ENCODE peak calls at places on chromosomes 16 and 17, in eight cellular contexts. A is OCI-LY7, M is mammary epithelial cell, R is fibroblast of lung, P is osteoblast, S is PC-3, C is A549, T is GM12878. D is an unnamed sample.

GRCh38 chr16:49748322-49748721 is 107.6 kb downstream of the ZNF423 start:
- DNase-seq in T (no peak), A (no peak), S (no peak), R (peak; percentile 81), C (no peak), M (no peak), P (no peak), D (no peak)

GRCh38 chr17:40615295-40615988 is 32.2 kb downstream of the SMARCE1 start:
- DNase-seq in R (peak; percentile 35), T (peak; percentile 93), C (peak; percentile 91), S (peak; percentile 74), A (peak; percentile 73), M (peak; percentile 67), P (peak; percentile 76), D (peak; percentile 79)

GRCh38 chr17:787641-788221 is 5.6 kb downstream of the MRM3 start:
- DNase-seq in T (no peak), P (no peak), M (no peak), S (no peak), A (no peak), R (no peak), C (no peak), D (no peak)

GRCh38 chr16:81480856-81481821 is 36.5 kb downstream of the CMIP start:
- DNase-seq in P (peak; percentile 80), S (no peak), R (peak; percentile 45), A (peak; percentile 91), T (peak; percentile 97), M (no peak), C (no peak), D (no peak)

GRCh38 chr17:41523787-41524186 is 4.3 kb downstream of the KRT19 start:
- DNase-seq in A (no peak), C (no peak), P (no peak), S (no peak), T (no peak), M (no peak), R (no peak), D (no peak)

GRCh38 chr17:64741924-64742670 is 80.0 kb upstream of the SMURF2 start:
- DNase-seq in R (peak; percentile 72), A (no peak), T (no peak), S (no peak), C (no peak), M (no peak), P (no peak), D (no peak)

GRCh38 chr17:45823598-45823997 is 21.1 kb upstream of the SPPL2C start:
- DNase-seq in T (no peak), A (no peak), P (no peak), S (no peak), M (no peak), C (no peak), R (no peak), D (peak; percentile 63)

GRCh38 chr17:76869878-76870714 is 1.9 kb downstream of the MGAT5B start:
- DNase-seq in S (no peak), A (no peak), T (no peak), C (no peak), R (peak; percentile 8), P (peak; percentile 88), M (no peak), D (no peak)

GRCh38 chr16:68219708-68220378 is 16.1 kb downstream of the ESRP2 start:
- DNase-seq in T (no peak), A (no peak), S (no peak), M (no peak), C (no peak), R (no peak), P (peak; percentile 43), D (no peak)

DNA sequence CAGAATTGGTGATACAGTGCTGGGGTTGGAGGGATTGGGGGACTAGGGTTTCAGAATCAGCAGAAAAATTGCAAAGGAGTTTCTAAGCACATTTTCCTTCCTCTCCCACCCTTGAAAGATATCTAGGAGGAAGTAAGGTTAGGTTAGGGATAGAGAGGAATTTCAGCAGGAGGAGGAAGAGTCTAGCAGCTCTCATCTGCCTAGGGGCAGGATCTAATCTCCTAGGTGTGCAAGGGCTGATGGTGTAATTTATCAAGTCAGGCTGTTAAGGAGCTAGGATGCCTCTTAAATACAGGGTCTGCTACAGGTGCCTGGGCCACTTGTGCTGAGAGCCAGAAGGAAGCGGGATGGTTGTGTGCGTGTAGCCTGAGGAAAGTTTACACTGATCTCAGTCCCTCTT is 1.8 kb upstream of the HNF1B start:
- DNase-seq in R (no peak), T (no peak), A (no peak), S (no peak), M (no peak), P (no peak), C (no peak), D (no peak)
- H3K4me2 ChIP-seq in R (no peak overlapping the region), T (peak overlapping the region; percentile 23), A (no peak overlapping the region), S (no peak overlapping the region), M (no peak overlapping the region), P (no peak overlapping the region), C (peak overlapping the region; percentile 90), D (no peak overlapping the region)

GRCh38 chr17:57274162-57274561 is 17.8 kb downstream of the MSI2 start:
- DNase-seq in S (no peak), C (no peak), M (no peak), A (no peak), R (no peak), T (no peak), P (no peak), D (no peak)

GRCh38 chr17:57269598-57270255 is 13.4 kb downstream of the MSI2 start:
- DNase-seq in S (no peak), A (no peak), P (no peak), R (no peak), M (no peak), C (no peak), T (no peak), D (no peak)

GRCh38 chr17:57273471-57273870 is 17.1 kb downstream of the MSI2 start:
- DNase-seq in R (peak; percentile 23), P (no peak), A (no peak), S (no peak), C (no peak), M (no peak), T (no peak), D (no peak)

GRCh38 chr17:57270801-57271245 is 14.5 kb downstream of the MSI2 start:
- DNase-seq in A (no peak), P (no peak), C (no peak), M (no peak), S (no peak), T (no peak), R (no peak), D (no peak)

GRCh38 chr17:57271821-57272220 is 15.5 kb downstream of the MSI2 start:
- DNase-seq in T (no peak), M (no peak), P (no peak), A (no peak), R (no peak), S (no peak), C (no peak), D (no peak)
- H3K4me2 ChIP-seq in T (no peak overlapping the region), M (no peak overlapping the region), P (no peak overlapping the region), A (no peak overlapping the region), R (no peak overlapping the region), S (no peak overlapping the region), C (no peak overlapping the region), D (peak overlapping the region; percentile 32)

GRCh38 chr16:2497641-2498040 is 16.1 kb upstream of the ATP6V0C start:
- DNase-seq in T (no peak), A (no peak), S (no peak), R (no peak), C (no peak), P (no peak), M (no peak), D (no peak)

GRCh38 chr16:2499454-2499853 is 14.3 kb upstream of the ATP6V0C start:
- DNase-seq in T (no peak), M (no peak), C (no peak), R (no peak), A (no peak), P (peak; percentile 65), S (no peak), D (no peak)

GRCh38 chr16:2499890-2500633 is 13.7 kb upstream of the ATP6V0C start:
- DNase-seq in A (no peak), R (no peak), S (no peak), C (no peak), T (no peak), P (peak; percentile 58), M (no peak), D (no peak)

GRCh38 chr16:2498085-2498484 is 15.7 kb upstream of the ATP6V0C start:
- DNase-seq in C (no peak), M (no peak), P (no peak), S (no peak), A (no peak), T (no peak), R (no peak), D (no peak)

GRCh38 chr16:2498531-2499253 is 15.1 kb upstream of the ATP6V0C start:
- DNase-seq in C (no peak), M (no peak), S (no peak), P (peak; percentile 70), T (no peak), R (no peak), A (no peak), D (no peak)
- H3K4me2 ChIP-seq in C (no peak overlapping the region), M (no peak overlapping the region), S (no peak overlapping the region), P (no peak overlapping the region), T (no peak overlapping the region), R (no peak overlapping the region), A (no peak overlapping the region), D (no peak overlapping the region)

GRCh38 chr16:86343111-86343642 is 167.2 kb upstream of the FOXF1 start:
- DNase-seq in S (no peak), P (no peak), M (peak; percentile 21), C (no peak), T (no peak), A (no peak), R (peak; percentile 83), D (no peak)

GRCh38 chr16:86344586-86344871 is 165.8 kb upstream of the FOXF1 start:
- DNase-seq in S (no peak), M (no peak), T (no peak), R (no peak), P (no peak), C (no peak), A (no peak), D (no peak)

GRCh38 chr16:86344881-86345280 is 165.4 kb upstream of the FOXF1 start:
- DNase-seq in T (no peak), R (no peak), S (no peak), P (no peak), C (no peak), A (no peak), M (no peak), D (no peak)

GRCh38 chr16:86345521-86345920 is 164.8 kb upstream of the FOXF1 start:
- DNase-seq in S (no peak), M (no peak), R (no peak), A (no peak), T (no peak), P (no peak), C (no peak), D (no peak)

DNA sequence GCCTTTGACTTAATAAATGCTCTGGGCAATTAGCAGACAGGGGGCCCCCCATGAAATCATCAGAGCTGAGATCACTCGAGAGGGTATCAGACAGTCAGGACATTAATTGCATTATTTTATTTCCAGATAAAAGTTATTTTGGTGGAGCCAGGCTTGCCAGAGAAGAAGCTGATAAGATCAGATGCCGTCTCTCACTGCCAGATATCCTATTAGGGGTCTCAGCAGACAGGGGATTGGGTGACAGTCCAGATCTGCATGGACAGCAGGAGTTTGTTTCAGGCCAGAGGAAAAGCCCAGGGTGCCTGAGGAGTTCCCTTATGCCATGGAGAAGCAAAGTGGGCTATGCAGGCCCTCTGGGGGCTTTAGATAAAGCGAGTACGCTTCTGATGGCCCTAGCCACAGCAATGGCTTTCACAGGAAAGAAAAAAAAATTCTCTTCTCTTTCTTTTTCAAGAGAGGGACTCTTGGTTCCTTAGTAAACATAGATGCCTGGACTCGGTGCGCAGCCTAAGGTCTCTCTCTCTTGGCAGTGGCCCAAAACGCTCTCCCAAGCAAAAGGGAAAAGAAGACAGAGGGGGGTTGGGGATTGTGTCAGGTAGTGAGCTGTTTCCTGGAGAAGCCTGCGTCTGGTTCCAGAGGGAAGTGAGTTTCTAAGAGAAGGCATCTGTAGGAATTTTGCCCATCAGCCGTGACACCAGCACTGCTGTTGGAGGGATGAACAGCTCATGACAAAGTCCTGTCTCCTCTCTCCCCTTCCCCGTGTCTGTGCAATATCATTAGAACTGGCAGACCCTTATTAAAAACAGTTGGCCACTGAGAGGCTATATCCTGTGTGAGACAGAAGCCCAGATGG is 166.4 kb upstream of the FOXF1 start:
- DNase-seq in T (no peak), S (no peak), C (no peak), R (peak; percentile 42), P (no peak), M (no peak), A (no peak), D (no peak)
- H3K4me2 ChIP-seq in T (no peak overlapping the region), S (no peak overlapping the region), C (no peak overlapping the region), R (peak overlapping the region; percentile 87), P (no peak overlapping the region), M (no peak overlapping the region), A (no peak overlapping the region), D (no peak overlapping the region)

D was measured in MM.1S.